ENCODE peak calls at places on chromosomes 16 and 17, in six cellular contexts. One of them, this sample, is unnamed. For H3K36me3, the result is how much of the 10 kb centered on the place peaks cover.

GRCh38 chr16:85819245-85819644 is 19.8 kb downstream of the COX4I1 start:
- DNase-seq in GM23248: peak
- DNase-seq in SK-N-SH: peak
- DNase-seq in MM.1S: peak
- DNase-seq in GM23338: peak
- DNase-seq in neural progenitor cell: peak
- DNase-seq in this sample: peak

GRCh38 chr16:75263963-75264445 is 12.6 kb upstream of the BCAR1 start:
- DNase-seq in SK-N-SH: peak
- DNase-seq in neural progenitor cell: no peak
- DNase-seq in GM23338: no peak
- DNase-seq in GM23248: peak
- DNase-seq in MM.1S: no peak
- DNase-seq in this sample: peak

GRCh38 chr17:80749611-80750010 is 205.0 kb downstream of the RPTOR start:
- DNase-seq in neural progenitor cell: no peak
- DNase-seq in GM23248: no peak
- DNase-seq in SK-N-SH: no peak
- DNase-seq in GM23338: no peak
- DNase-seq in MM.1S: no peak
- DNase-seq in this sample: no peak

GRCh38 chr16:2895813-2896212 is 12.8 kb downstream of the FLYWCH2 start:
- DNase-seq in SK-N-SH: no peak
- DNase-seq in GM23338: no peak
- DNase-seq in GM23248: peak
- DNase-seq in neural progenitor cell: no peak
- DNase-seq in MM.1S: no peak
- DNase-seq in this sample: no peak

GRCh38 chr17:16407911-16408588 is 7.3 kb upstream of the TRPV2 start:
- DNase-seq in SK-N-SH: peak
- DNase-seq in GM23338: peak
- DNase-seq in neural progenitor cell: peak
- DNase-seq in MM.1S: peak
- DNase-seq in GM23248: peak
- DNase-seq in this sample: peak

GRCh38 chr17:33637534-33637933 is 344.4 kb upstream of the ASIC2 start:
- DNase-seq in GM23248: no peak
- DNase-seq in MM.1S: peak
- DNase-seq in SK-N-SH: no peak
- DNase-seq in GM23338: no peak
- DNase-seq in neural progenitor cell: no peak
- DNase-seq in this sample: no peak

GRCh38 chr17:9729034-9729650 is 62.2 kb downstream of the DHRS7C start:
- DNase-seq in MM.1S: peak
- DNase-seq in neural progenitor cell: peak
- DNase-seq in GM23248: peak
- DNase-seq in GM23338: peak
- DNase-seq in SK-N-SH: peak
- DNase-seq in this sample: peak

GRCh38 chr16:84868829-84869457 is 49.2 kb downstream of the CRISPLD2 start:
- DNase-seq in MM.1S: no peak
- DNase-seq in GM23338: no peak
- DNase-seq in neural progenitor cell: no peak
- DNase-seq in GM23248: no peak
- DNase-seq in SK-N-SH: no peak
- DNase-seq in this sample: no peak

GRCh38 chr16:57889522-57889921 is 81.4 kb downstream of the CNGB1 start:
- DNase-seq in neural progenitor cell: no peak
- DNase-seq in SK-N-SH: no peak
- DNase-seq in GM23338: no peak
- DNase-seq in MM.1S: no peak
- DNase-seq in GM23248: no peak
- DNase-seq in this sample: no peak

GRCh38 chr17:231966-232807 is 50.7 kb upstream of the DOC2B start:
- DNase-seq in SK-N-SH: peak
- DNase-seq in neural progenitor cell: no peak
- DNase-seq in MM.1S: no peak
- DNase-seq in GM23248: no peak
- DNase-seq in GM23338: no peak
- DNase-seq in this sample: no peak

GRCh38 chr17:43778337-43779144 is at the start of gene DUSP3:
- DNase-seq in neural progenitor cell: peak
- DNase-seq in SK-N-SH: peak
- DNase-seq in GM23338: peak
- DNase-seq in GM23248: peak
- DNase-seq in MM.1S: peak
- DNase-seq in this sample: peak

GRCh38 chr16:5580320-5580719 is 482.7 kb upstream of the EEF2KMT start:
- DNase-seq in MM.1S: no peak
- DNase-seq in GM23338: no peak
- DNase-seq in neural progenitor cell: no peak
- DNase-seq in GM23248: no peak
- DNase-seq in SK-N-SH: no peak
- DNase-seq in this sample: no peak

GRCh38 chr16:31081428-31082351 is 7.1 kb downstream of the PRSS53 start:
- DNase-seq in GM23248: no peak
- DNase-seq in MM.1S: no peak
- DNase-seq in GM23338: no peak
- DNase-seq in neural progenitor cell: no peak
- DNase-seq in SK-N-SH: no peak
- DNase-seq in this sample: no peak

GRCh38 chr16:22265351-22265750 is 31.9 kb upstream of the POLR3E start:
- DNase-seq in GM23338: no peak
- DNase-seq in SK-N-SH: peak
- DNase-seq in neural progenitor cell: no peak
- DNase-seq in GM23248: no peak
- DNase-seq in MM.1S: no peak
- DNase-seq in this sample: no peak

DNA sequence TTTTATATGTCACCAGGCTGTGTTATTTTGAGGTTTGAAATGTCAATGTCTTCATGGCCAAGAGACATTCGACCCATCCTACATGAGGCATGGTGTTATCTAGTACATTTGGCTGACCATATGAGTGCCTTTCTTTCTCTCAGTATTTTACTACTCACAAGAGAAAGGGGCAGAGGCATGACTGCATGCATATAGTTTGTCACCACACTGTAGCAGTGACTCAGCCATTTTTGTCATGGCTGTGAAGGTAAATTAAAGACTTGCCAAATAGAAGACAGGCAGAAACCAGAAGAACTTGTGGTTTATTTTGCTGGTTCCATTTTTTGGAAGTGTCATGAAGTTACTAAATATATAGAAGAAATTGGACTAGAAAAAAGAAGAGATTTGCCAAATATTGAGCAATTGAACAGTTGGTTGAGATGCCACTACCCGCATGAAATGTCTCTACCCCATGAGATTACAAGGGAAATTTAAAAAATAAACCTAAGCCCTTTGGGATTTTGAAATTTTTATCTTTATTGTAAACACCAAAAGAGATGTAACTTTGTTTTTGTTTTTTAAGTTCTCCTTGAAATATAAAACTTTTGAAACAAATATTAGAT is 170.2 kb downstream of the CHD9 start:
- DNase-seq in GM23338: no peak
- DNase-seq in GM23248: peak
- DNase-seq in MM.1S: peak
- DNase-seq in SK-N-SH: no peak
- DNase-seq in neural progenitor cell: no peak
- DNase-seq in this sample: peak
- TF ChIP-seq EZH2phosphoT487 in GM23338: no peak
- TF ChIP-seq EZH2phosphoT487 in GM23248: no peak
- TF ChIP-seq EZH2phosphoT487 in MM.1S: no peak
- TF ChIP-seq EZH2phosphoT487 in SK-N-SH: no peak
- TF ChIP-seq EZH2phosphoT487 in neural progenitor cell: no peak
- TF ChIP-seq EZH2phosphoT487 in this sample: no peak

GRCh38 chr17:78366109-78366848 is 6.4 kb upstream of the SOCS3 start:
- DNase-seq in GM23338: peak
- DNase-seq in GM23248: no peak
- DNase-seq in neural progenitor cell: no peak
- DNase-seq in MM.1S: no peak
- DNase-seq in SK-N-SH: no peak
- DNase-seq in this sample: no peak

GRCh38 chr17:78367193-78367592 is 7.3 kb upstream of the SOCS3 start:
- DNase-seq in GM23338: no peak
- DNase-seq in SK-N-SH: no peak
- DNase-seq in neural progenitor cell: no peak
- DNase-seq in GM23248: no peak
- DNase-seq in MM.1S: no peak
- DNase-seq in this sample: no peak

GRCh38 chr17:78364436-78365281 is 4.8 kb upstream of the SOCS3 start:
- DNase-seq in SK-N-SH: no peak
- DNase-seq in neural progenitor cell: peak
- DNase-seq in GM23338: peak
- DNase-seq in GM23248: no peak
- DNase-seq in MM.1S: no peak
- DNase-seq in this sample: no peak

GRCh38 chr17:78368348-78368747 is 8.5 kb upstream of the SOCS3 start:
- DNase-seq in GM23338: no peak
- DNase-seq in neural progenitor cell: no peak
- DNase-seq in GM23248: no peak
- DNase-seq in SK-N-SH: no peak
- DNase-seq in MM.1S: no peak
- DNase-seq in this sample: no peak

DNA sequence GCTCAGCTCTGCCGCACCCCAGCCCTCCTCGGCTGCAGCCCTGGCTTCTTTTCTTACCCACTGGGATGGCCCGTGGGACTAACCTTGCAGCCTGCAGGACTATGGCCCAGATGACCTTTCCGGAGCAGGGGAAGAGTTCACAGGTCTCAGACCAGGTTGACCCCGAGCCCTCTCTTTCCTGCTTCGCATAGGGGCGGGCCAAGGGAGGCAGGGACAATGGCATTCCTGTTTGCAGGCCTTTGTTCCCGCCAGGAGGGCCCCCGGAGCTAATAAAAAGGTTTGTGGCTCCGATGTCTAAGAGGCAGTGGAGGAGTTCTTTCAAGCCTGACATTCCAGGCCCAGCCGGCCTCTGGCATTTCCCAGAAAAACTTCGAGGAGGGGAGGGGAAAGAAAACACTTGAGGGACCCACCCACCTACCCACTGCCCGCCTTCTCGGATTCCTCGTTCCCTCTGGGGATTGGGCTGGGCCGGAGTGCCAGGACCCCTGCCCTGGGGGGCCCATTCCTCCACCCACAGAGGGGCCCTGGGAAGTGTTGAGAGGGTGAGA is 5.8 kb upstream of the SOCS3 start:
- DNase-seq in SK-N-SH: no peak
- DNase-seq in GM23248: no peak
- DNase-seq in neural progenitor cell: peak
- DNase-seq in MM.1S: no peak
- DNase-seq in GM23338: peak
- DNase-seq in this sample: no peak
- H2AFZ ChIP-seq in SK-N-SH: no peak
- H2AFZ ChIP-seq in GM23248: no peak
- H2AFZ ChIP-seq in neural progenitor cell: no peak
- H2AFZ ChIP-seq in MM.1S: no peak
- H2AFZ ChIP-seq in GM23338: no peak
- H2AFZ ChIP-seq in this sample: no peak

GRCh38 chr17:59698143-59698542 is 9.1 kb downstream of the PTRH2 start:
- DNase-seq in neural progenitor cell: no peak
- DNase-seq in SK-N-SH: no peak
- DNase-seq in GM23338: no peak
- DNase-seq in MM.1S: no peak
- DNase-seq in GM23248: no peak
- DNase-seq in this sample: no peak
- H3K36me3 ChIP-seq in neural progenitor cell: under half
- H3K36me3 ChIP-seq in SK-N-SH: half or more
- H3K36me3 ChIP-seq in GM23338: under half
- H3K36me3 ChIP-seq in MM.1S: under half
- H3K36me3 ChIP-seq in GM23248: half or more
- H3K36me3 ChIP-seq in this sample: half or more

GRCh38 chr17:3682033-3682432 is 13.4 kb downstream of the EMC6 start:
- DNase-seq in MM.1S: no peak
- DNase-seq in GM23248: no peak
- DNase-seq in GM23338: no peak
- DNase-seq in neural progenitor cell: no peak
- DNase-seq in SK-N-SH: no peak
- DNase-seq in this sample: no peak

GRCh38 chr17:3679186-3680126 is 10.8 kb downstream of the EMC6 start:
- DNase-seq in SK-N-SH: no peak
- DNase-seq in GM23338: no peak
- DNase-seq in MM.1S: peak
- DNase-seq in GM23248: no peak
- DNase-seq in neural progenitor cell: no peak
- DNase-seq in this sample: no peak

GRCh38 chr17:3683054-3683511 is 12.9 kb downstream of the P2RX5 start:
- DNase-seq in SK-N-SH: peak
- DNase-seq in GM23338: peak
- DNase-seq in MM.1S: peak
- DNase-seq in neural progenitor cell: peak
- DNase-seq in GM23248: peak
- DNase-seq in this sample: peak

GRCh38 chr17:3681057-3681456 is 12.4 kb downstream of the EMC6 start:
- DNase-seq in neural progenitor cell: no peak
- DNase-seq in MM.1S: no peak
- DNase-seq in SK-N-SH: no peak
- DNase-seq in GM23248: no peak
- DNase-seq in GM23338: no peak
- DNase-seq in this sample: no peak

DNA sequence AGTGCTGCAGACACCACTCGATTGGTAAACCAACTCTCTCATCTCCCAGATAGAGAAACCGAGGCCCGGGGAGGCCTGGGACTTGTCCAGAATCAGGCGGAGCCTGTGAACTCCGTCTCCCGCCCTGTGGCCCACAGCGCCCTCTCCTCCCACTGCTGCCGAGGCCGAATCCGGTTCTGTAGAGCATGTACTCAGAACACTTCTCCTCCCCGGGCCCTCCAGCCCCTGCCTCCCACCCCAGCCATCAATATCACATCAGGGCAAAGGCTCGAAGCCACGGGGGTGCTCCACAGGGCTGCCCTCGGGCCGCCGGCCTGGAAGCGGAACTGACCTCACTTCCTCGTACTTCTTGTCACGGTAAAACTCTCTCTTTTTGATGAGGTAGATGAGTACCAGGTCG is 13.0 kb downstream of the EMC6 start:
- DNase-seq in GM23248: no peak
- DNase-seq in GM23338: no peak
- DNase-seq in MM.1S: peak
- DNase-seq in SK-N-SH: no peak
- DNase-seq in neural progenitor cell: no peak
- DNase-seq in this sample: no peak
- TF ChIP-seq EZH2phosphoT487 in GM23248: no peak
- TF ChIP-seq EZH2phosphoT487 in GM23338: no peak
- TF ChIP-seq EZH2phosphoT487 in MM.1S: no peak
- TF ChIP-seq EZH2phosphoT487 in SK-N-SH: no peak
- TF ChIP-seq EZH2phosphoT487 in neural progenitor cell: no peak
- TF ChIP-seq EZH2phosphoT487 in this sample: no peak

This sample was measured in PC-3.